ENCODE peak calls at places on chromosome 5, in six cellular contexts. One of them, this sample, is unnamed.

GRCh38 chr5:67305913-67306710 is 109.5 kb upstream of the CD180 start:
- DNase-seq in endothelial cell of umbilical vein: peak; percentile 77
- DNase-seq in HCT116: no peak
- DNase-seq in fibroblast of lung: peak; percentile 46
- DNase-seq in PC-9: no peak
- DNase-seq in psoas muscle: no peak
- DNase-seq in this sample: no peak

GRCh38 chr5:131997026-131997726 is 14.3 kb downstream of the ACSL6 start:
- DNase-seq in HCT116: no peak
- DNase-seq in endothelial cell of umbilical vein: no peak
- DNase-seq in psoas muscle: no peak
- DNase-seq in PC-9: no peak
- DNase-seq in fibroblast of lung: no peak
- DNase-seq in this sample: no peak

GRCh38 chr5:120644516-120644915 is 180.4 kb downstream of the PRR16 start:
- DNase-seq in endothelial cell of umbilical vein: no peak
- DNase-seq in fibroblast of lung: peak; percentile 2
- DNase-seq in PC-9: no peak
- DNase-seq in HCT116: no peak
- DNase-seq in psoas muscle: no peak
- DNase-seq in this sample: no peak

GRCh38 chr5:51622161-51622790 is 239.0 kb downstream of the ISL1 start:
- DNase-seq in endothelial cell of umbilical vein: no peak
- DNase-seq in fibroblast of lung: no peak
- DNase-seq in HCT116: no peak
- DNase-seq in psoas muscle: no peak
- DNase-seq in PC-9: no peak
- DNase-seq in this sample: no peak

GRCh38 chr5:95863383-95863757 is 40.8 kb upstream of the GLRX start:
- DNase-seq in HCT116: no peak
- DNase-seq in PC-9: no peak
- DNase-seq in fibroblast of lung: no peak
- DNase-seq in psoas muscle: no peak
- DNase-seq in endothelial cell of umbilical vein: no peak
- DNase-seq in this sample: peak; percentile 49

GRCh38 chr5:42950466-42951168 is 89.5 kb downstream of the ANXA2R start:
- DNase-seq in HCT116: peak; percentile 97
- DNase-seq in fibroblast of lung: peak; percentile 100
- DNase-seq in endothelial cell of umbilical vein: peak; percentile 98
- DNase-seq in psoas muscle: peak; percentile 74
- DNase-seq in PC-9: peak; percentile 100
- DNase-seq in this sample: peak; percentile 83

GRCh38 chr5:180643191-180643851 is 6.1 kb downstream of the FLT4 start:
- DNase-seq in fibroblast of lung: no peak
- DNase-seq in psoas muscle: no peak
- DNase-seq in HCT116: no peak
- DNase-seq in endothelial cell of umbilical vein: no peak
- DNase-seq in PC-9: no peak
- DNase-seq in this sample: no peak

GRCh38 chr5:16735092-16735970 is 118.5 kb upstream of the RETREG1 start:
- DNase-seq in psoas muscle: no peak
- DNase-seq in PC-9: no peak
- DNase-seq in endothelial cell of umbilical vein: no peak
- DNase-seq in HCT116: no peak
- DNase-seq in fibroblast of lung: peak; percentile 29
- DNase-seq in this sample: no peak

GRCh38 chr5:51279983-51280382 is 103.3 kb upstream of the ISL1 start:
- DNase-seq in psoas muscle: no peak
- DNase-seq in fibroblast of lung: no peak
- DNase-seq in PC-9: no peak
- DNase-seq in endothelial cell of umbilical vein: no peak
- DNase-seq in HCT116: no peak
- DNase-seq in this sample: no peak

GRCh38 chr5:73232266-73233041 is 59.5 kb downstream of the TMEM174 start:
- DNase-seq in endothelial cell of umbilical vein: no peak
- DNase-seq in fibroblast of lung: peak; percentile 74
- DNase-seq in PC-9: no peak
- DNase-seq in psoas muscle: no peak
- DNase-seq in HCT116: no peak
- DNase-seq in this sample: no peak

GRCh38 chr5:15933481-15934207 is 245.9 kb downstream of the MARCHF11 start:
- DNase-seq in endothelial cell of umbilical vein: peak; percentile 87
- DNase-seq in PC-9: no peak
- DNase-seq in HCT116: no peak
- DNase-seq in fibroblast of lung: peak; percentile 81
- DNase-seq in psoas muscle: no peak
- DNase-seq in this sample: no peak

GRCh38 chr5:157479612-157480510 is 19.8 kb downstream of the NIPAL4 start:
- DNase-seq in HCT116: no peak
- DNase-seq in fibroblast of lung: no peak
- DNase-seq in PC-9: no peak
- DNase-seq in psoas muscle: no peak
- DNase-seq in endothelial cell of umbilical vein: no peak
- DNase-seq in this sample: no peak

GRCh38 chr5:122019936-122020590 is 58.0 kb downstream of the LOX start:
- DNase-seq in PC-9: no peak
- DNase-seq in psoas muscle: no peak
- DNase-seq in endothelial cell of umbilical vein: no peak
- DNase-seq in HCT116: no peak
- DNase-seq in fibroblast of lung: peak; percentile 45
- DNase-seq in this sample: no peak

GRCh38 chr5:57871496-57871895 is 388.9 kb upstream of the ACTBL2 start:
- DNase-seq in PC-9: no peak
- DNase-seq in HCT116: no peak
- DNase-seq in fibroblast of lung: no peak
- DNase-seq in endothelial cell of umbilical vein: no peak
- DNase-seq in psoas muscle: no peak
- DNase-seq in this sample: no peak

GRCh38 chr5:113382736-113383135 is 52.1 kb downstream of the TSSK1B start:
- DNase-seq in fibroblast of lung: no peak
- DNase-seq in endothelial cell of umbilical vein: peak; percentile 63
- DNase-seq in PC-9: no peak
- DNase-seq in psoas muscle: no peak
- DNase-seq in HCT116: no peak
- DNase-seq in this sample: no peak

GRCh38 chr5:144531191-144531590 is 360.5 kb downstream of the KCTD16 start:
- DNase-seq in psoas muscle: no peak
- DNase-seq in PC-9: no peak
- DNase-seq in endothelial cell of umbilical vein: no peak
- DNase-seq in fibroblast of lung: no peak
- DNase-seq in HCT116: no peak
- DNase-seq in this sample: no peak

GRCh38 chr5:137320056-137321045 is 178.8 kb downstream of the SPOCK1 start:
- DNase-seq in psoas muscle: no peak
- DNase-seq in PC-9: peak; percentile 39
- DNase-seq in endothelial cell of umbilical vein: peak; percentile 79
- DNase-seq in fibroblast of lung: peak; percentile 75
- DNase-seq in HCT116: peak; percentile 21
- DNase-seq in this sample: peak; percentile 65

GRCh38 chr5:113246371-113246870 is 188.4 kb downstream of the TSSK1B start:
- DNase-seq in fibroblast of lung: peak; percentile 44
- DNase-seq in endothelial cell of umbilical vein: peak; percentile 53
- DNase-seq in psoas muscle: no peak
- DNase-seq in PC-9: no peak
- DNase-seq in HCT116: no peak
- DNase-seq in this sample: no peak

GRCh38 chr5:137575847-137576246 is 76.7 kb upstream of the SPOCK1 start:
- DNase-seq in psoas muscle: no peak
- DNase-seq in PC-9: no peak
- DNase-seq in HCT116: no peak
- DNase-seq in fibroblast of lung: peak; percentile 39
- DNase-seq in endothelial cell of umbilical vein: peak; percentile 57
- DNase-seq in this sample: no peak

GRCh38 chr5:113574417-113574816 is 60.9 kb downstream of the YTHDC2 start:
- DNase-seq in PC-9: no peak
- DNase-seq in psoas muscle: no peak
- DNase-seq in HCT116: no peak
- DNase-seq in fibroblast of lung: peak; percentile 98
- DNase-seq in endothelial cell of umbilical vein: no peak
- DNase-seq in this sample: peak; percentile 9

GRCh38 chr5:107470007-107470582 is 200.6 kb downstream of the EFNA5 start:
- DNase-seq in PC-9: peak; percentile 84
- DNase-seq in endothelial cell of umbilical vein: peak; percentile 85
- DNase-seq in psoas muscle: no peak
- DNase-seq in fibroblast of lung: peak; percentile 79
- DNase-seq in HCT116: no peak
- DNase-seq in this sample: no peak

GRCh38 chr5:154844800-154845199 is 5.6 kb downstream of the FAXDC2 start:
- DNase-seq in fibroblast of lung: no peak
- DNase-seq in endothelial cell of umbilical vein: peak; percentile 68
- DNase-seq in psoas muscle: no peak
- DNase-seq in HCT116: no peak
- DNase-seq in PC-9: peak; percentile 36
- DNase-seq in this sample: no peak

GRCh38 chr5:61333351-61334223 is 1.5 kb downstream of the ZSWIM6 start:
- DNase-seq in psoas muscle: peak; percentile 71
- DNase-seq in HCT116: no peak
- DNase-seq in fibroblast of lung: peak; percentile 33
- DNase-seq in PC-9: no peak
- DNase-seq in endothelial cell of umbilical vein: peak; percentile 46
- DNase-seq in this sample: peak; percentile 58

GRCh38 chr5:134550271-134551214 is 25.1 kb downstream of the JADE2 start:
- DNase-seq in endothelial cell of umbilical vein: no peak
- DNase-seq in psoas muscle: no peak
- DNase-seq in HCT116: no peak
- DNase-seq in PC-9: no peak
- DNase-seq in fibroblast of lung: peak; percentile 82
- DNase-seq in this sample: peak; percentile 55

GRCh38 chr5:71482132-71482531 is 26.7 kb downstream of the BDP1 start:
- DNase-seq in endothelial cell of umbilical vein: peak; percentile 91
- DNase-seq in HCT116: no peak
- DNase-seq in psoas muscle: no peak
- DNase-seq in PC-9: peak; percentile 43
- DNase-seq in fibroblast of lung: peak; percentile 56
- DNase-seq in this sample: peak; percentile 72

DNA sequence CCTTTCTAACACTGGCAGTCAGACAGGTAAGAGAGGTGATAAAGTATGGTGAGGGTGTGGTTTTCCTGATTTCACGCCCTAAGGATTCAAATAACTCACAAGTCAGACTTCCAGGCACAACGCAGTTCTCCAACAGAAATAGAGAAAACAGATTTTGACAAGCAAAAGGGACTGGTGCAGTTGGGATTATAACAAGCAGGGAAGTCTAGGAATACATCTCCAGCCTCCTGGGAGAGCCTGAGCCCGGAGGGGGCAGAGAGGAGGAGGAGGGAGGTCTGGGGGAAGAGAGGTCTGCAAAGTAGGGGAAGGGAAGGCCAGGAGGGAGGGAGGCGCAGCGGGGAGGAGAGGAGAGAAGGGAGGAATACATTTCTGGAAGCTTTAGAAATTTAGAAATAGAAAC is 1.6 kb downstream of the CMBL start:
- DNase-seq in fibroblast of lung: no peak
- DNase-seq in PC-9: no peak
- DNase-seq in psoas muscle: no peak
- DNase-seq in endothelial cell of umbilical vein: no peak
- DNase-seq in HCT116: no peak
- DNase-seq in this sample: no peak
- H3K4me1 ChIP-seq in fibroblast of lung: no peaks in the 10 kb centered on the region
- H3K4me1 ChIP-seq in PC-9: peaks cover 54% of the 10 kb centered on the region
- H3K4me1 ChIP-seq in psoas muscle: peaks cover 52% of the 10 kb centered on the region
- H3K4me1 ChIP-seq in endothelial cell of umbilical vein: peaks cover 2% of the 10 kb centered on the region
- H3K4me1 ChIP-seq in HCT116: peaks cover 66% of the 10 kb centered on the region
- H3K4me1 ChIP-seq in this sample: peaks cover 16% of the 10 kb centered on the region

DNA sequence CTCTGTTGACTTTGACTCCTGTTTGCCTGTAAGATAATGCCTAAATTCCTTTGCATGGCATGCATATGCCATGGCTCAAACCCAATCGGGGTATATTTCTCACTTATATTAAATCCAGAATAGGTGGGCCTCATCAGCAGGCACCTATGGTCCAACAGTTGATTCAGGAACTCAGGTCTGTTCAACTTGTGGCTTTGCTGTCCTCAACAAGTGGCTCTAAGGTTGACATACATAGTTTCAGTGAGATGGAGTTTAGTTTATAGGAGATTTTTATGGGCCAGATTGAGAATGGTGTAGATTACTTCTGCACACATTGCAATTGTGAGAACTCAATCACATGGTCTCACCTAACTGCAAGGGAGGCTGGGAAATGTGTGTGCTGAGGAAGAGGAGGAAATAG is 31.6 kb upstream of the PTGER4 start:
- DNase-seq in endothelial cell of umbilical vein: no peak
- DNase-seq in HCT116: no peak
- DNase-seq in psoas muscle: no peak
- DNase-seq in PC-9: no peak
- DNase-seq in fibroblast of lung: no peak
- DNase-seq in this sample: no peak
- H3K4me1 ChIP-seq in endothelial cell of umbilical vein: peaks cover 6% of the 10 kb centered on the region
- H3K4me1 ChIP-seq in HCT116: no peaks in the 10 kb centered on the region
- H3K4me1 ChIP-seq in psoas muscle: no peaks in the 10 kb centered on the region
- H3K4me1 ChIP-seq in PC-9: no peaks in the 10 kb centered on the region
- H3K4me1 ChIP-seq in fibroblast of lung: no peaks in the 10 kb centered on the region
- H3K4me1 ChIP-seq in this sample: no peaks in the 10 kb centered on the region

GRCh38 chr5:14221768-14222167 is 78.6 kb downstream of the TRIO start:
- DNase-seq in fibroblast of lung: no peak
- DNase-seq in endothelial cell of umbilical vein: no peak
- DNase-seq in HCT116: no peak
- DNase-seq in PC-9: no peak
- DNase-seq in psoas muscle: no peak
- DNase-seq in this sample: no peak

GRCh38 chr5:14220642-14221041 is 77.5 kb downstream of the TRIO start:
- DNase-seq in psoas muscle: no peak
- DNase-seq in HCT116: no peak
- DNase-seq in endothelial cell of umbilical vein: no peak
- DNase-seq in fibroblast of lung: no peak
- DNase-seq in PC-9: no peak
- DNase-seq in this sample: no peak

GRCh38 chr5:14225173-14225834 is 82.2 kb downstream of the TRIO start:
- DNase-seq in HCT116: no peak
- DNase-seq in fibroblast of lung: no peak
- DNase-seq in psoas muscle: no peak
- DNase-seq in endothelial cell of umbilical vein: no peak
- DNase-seq in PC-9: no peak
- DNase-seq in this sample: no peak

GRCh38 chr5:14222182-14222581 is 79.0 kb downstream of the TRIO start:
- DNase-seq in endothelial cell of umbilical vein: no peak
- DNase-seq in PC-9: no peak
- DNase-seq in HCT116: no peak
- DNase-seq in fibroblast of lung: no peak
- DNase-seq in psoas muscle: no peak
- DNase-seq in this sample: no peak

DNA sequence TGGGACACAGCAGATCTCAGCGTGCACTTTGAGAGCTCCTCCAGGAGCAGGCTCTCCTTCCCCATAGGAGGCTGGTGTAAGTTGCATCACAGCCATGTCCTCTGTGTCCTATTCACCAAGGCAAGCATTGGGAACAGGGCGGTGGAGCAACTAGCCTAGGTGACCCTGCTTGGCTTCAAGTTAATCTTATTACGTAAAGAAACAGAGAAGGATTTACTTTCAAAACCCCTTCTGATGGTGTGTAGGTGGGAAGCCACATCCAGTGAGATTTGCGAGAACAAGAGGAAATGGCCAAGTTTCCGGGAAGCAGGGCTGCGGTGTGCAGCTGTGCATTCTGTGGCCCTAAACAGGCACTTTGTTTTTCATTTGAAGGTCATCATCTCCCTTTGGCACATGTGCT is 80.2 kb downstream of the TRIO start:
- DNase-seq in psoas muscle: no peak
- DNase-seq in endothelial cell of umbilical vein: peak; percentile 68
- DNase-seq in PC-9: no peak
- DNase-seq in fibroblast of lung: no peak
- DNase-seq in HCT116: no peak
- DNase-seq in this sample: no peak
- H3K4me1 ChIP-seq in psoas muscle: peaks cover 82% of the 10 kb centered on the region
- H3K4me1 ChIP-seq in endothelial cell of umbilical vein: peaks cover 55% of the 10 kb centered on the region
- H3K4me1 ChIP-seq in PC-9: peaks cover 31% of the 10 kb centered on the region
- H3K4me1 ChIP-seq in fibroblast of lung: peaks cover 8% of the 10 kb centered on the region
- H3K4me1 ChIP-seq in HCT116: peaks cover 14% of the 10 kb centered on the region
- H3K4me1 ChIP-seq in this sample: peaks cover 25% of the 10 kb centered on the region

GRCh38 chr5:32263683-32264082 is 49.1 kb downstream of the MTMR12 start:
- DNase-seq in endothelial cell of umbilical vein: no peak
- DNase-seq in psoas muscle: no peak
- DNase-seq in HCT116: no peak
- DNase-seq in fibroblast of lung: no peak
- DNase-seq in PC-9: no peak
- DNase-seq in this sample: no peak
- H3K4me1 ChIP-seq in endothelial cell of umbilical vein: peaks cover 3% of the 10 kb centered on the region
- H3K4me1 ChIP-seq in psoas muscle: peaks cover 9% of the 10 kb centered on the region
- H3K4me1 ChIP-seq in HCT116: peaks cover 4% of the 10 kb centered on the region
- H3K4me1 ChIP-seq in fibroblast of lung: peaks cover 2% of the 10 kb centered on the region
- H3K4me1 ChIP-seq in PC-9: no peaks in the 10 kb centered on the region
- H3K4me1 ChIP-seq in this sample: peaks cover 15% of the 10 kb centered on the region